ENCODE peak calls at places on chromosomes 16 and 17, in eight cellular contexts. One of them, this sample, is unnamed.

GRCh38 chr16:50884066-50884860 is 142.4 kb downstream of the CYLD start:
- DNase-seq in body of pancreas: no peak
- DNase-seq in cardiac muscle cell: no peak
- DNase-seq in MM.1S: no peak
- DNase-seq in ovary: no peak
- DNase-seq in nephron progenitor cell: peak; percentile 33
- DNase-seq in GM20000: peak; percentile 65
- DNase-seq in uterus: no peak
- DNase-seq in this sample: no peak

GRCh38 chr17:80141463-80142165 is 5.3 kb downstream of the EIF4A3 start:
- DNase-seq in body of pancreas: no peak
- DNase-seq in cardiac muscle cell: no peak
- DNase-seq in MM.1S: no peak
- DNase-seq in ovary: no peak
- DNase-seq in nephron progenitor cell: no peak
- DNase-seq in GM20000: no peak
- DNase-seq in uterus: no peak
- DNase-seq in this sample: no peak

GRCh38 chr16:3787924-3788661 is 70.8 kb upstream of the TRAP1 start:
- DNase-seq in body of pancreas: no peak
- DNase-seq in cardiac muscle cell: no peak
- DNase-seq in MM.1S: no peak
- DNase-seq in ovary: no peak
- DNase-seq in nephron progenitor cell: no peak
- DNase-seq in GM20000: peak; percentile 62
- DNase-seq in uterus: no peak
- DNase-seq in this sample: peak; percentile 73

GRCh38 chr17:44170499-44171201 is at the start of gene ASB16:
- DNase-seq in body of pancreas: peak; percentile 79
- DNase-seq in cardiac muscle cell: no peak
- DNase-seq in MM.1S: peak; percentile 83
- DNase-seq in ovary: no peak
- DNase-seq in nephron progenitor cell: no peak
- DNase-seq in GM20000: no peak
- DNase-seq in uterus: peak; percentile 41
- DNase-seq in this sample: no peak

GRCh38 chr17:15510361-15510760 is 42.9 kb upstream of the CDRT4 start:
- DNase-seq in body of pancreas: no peak
- DNase-seq in cardiac muscle cell: peak; percentile 58
- DNase-seq in MM.1S: no peak
- DNase-seq in ovary: no peak
- DNase-seq in nephron progenitor cell: no peak
- DNase-seq in GM20000: no peak
- DNase-seq in uterus: no peak
- DNase-seq in this sample: no peak

GRCh38 chr17:78529251-78529650 is 47.9 kb downstream of the DNAH17 start:
- DNase-seq in body of pancreas: no peak
- DNase-seq in cardiac muscle cell: no peak
- DNase-seq in MM.1S: no peak
- DNase-seq in ovary: no peak
- DNase-seq in nephron progenitor cell: no peak
- DNase-seq in GM20000: no peak
- DNase-seq in uterus: no peak
- DNase-seq in this sample: no peak

GRCh38 chr16:50152386-50152806 is 710 bp upstream of the TENT4B start:
- DNase-seq in body of pancreas: peak; percentile 45
- DNase-seq in cardiac muscle cell: peak; percentile 43
- DNase-seq in MM.1S: peak; percentile 60
- DNase-seq in ovary: peak; percentile 48
- DNase-seq in nephron progenitor cell: no peak
- DNase-seq in GM20000: peak; percentile 82
- DNase-seq in uterus: peak; percentile 45
- DNase-seq in this sample: no peak

GRCh38 chr16:27232875-27233605 is 29.7 kb downstream of the KDM8 start:
- DNase-seq in body of pancreas: no peak
- DNase-seq in cardiac muscle cell: no peak
- DNase-seq in MM.1S: no peak
- DNase-seq in ovary: no peak
- DNase-seq in nephron progenitor cell: no peak
- DNase-seq in GM20000: no peak
- DNase-seq in uterus: no peak
- DNase-seq in this sample: no peak

GRCh38 chr16:12775689-12776236 is 27.9 kb downstream of the CPPED1 start:
- DNase-seq in body of pancreas: no peak
- DNase-seq in cardiac muscle cell: no peak
- DNase-seq in MM.1S: no peak
- DNase-seq in ovary: no peak
- DNase-seq in nephron progenitor cell: no peak
- DNase-seq in GM20000: no peak
- DNase-seq in uterus: no peak
- DNase-seq in this sample: no peak

GRCh38 chr17:46032909-46033308 is 33.9 kb downstream of the STH start:
- DNase-seq in body of pancreas: no peak
- DNase-seq in cardiac muscle cell: no peak
- DNase-seq in MM.1S: no peak
- DNase-seq in ovary: no peak
- DNase-seq in nephron progenitor cell: no peak
- DNase-seq in GM20000: no peak
- DNase-seq in uterus: no peak
- DNase-seq in this sample: no peak

GRCh38 chr17:78227455-78227916 is 3.9 kb upstream of the TMEM235 start:
- DNase-seq in body of pancreas: no peak
- DNase-seq in cardiac muscle cell: no peak
- DNase-seq in MM.1S: no peak
- DNase-seq in ovary: no peak
- DNase-seq in nephron progenitor cell: no peak
- DNase-seq in GM20000: no peak
- DNase-seq in uterus: no peak
- DNase-seq in this sample: no peak

GRCh38 chr16:85327731-85328664 is 215.7 kb upstream of the CIBAR2 start:
- DNase-seq in body of pancreas: no peak
- DNase-seq in cardiac muscle cell: peak; percentile 68
- DNase-seq in MM.1S: no peak
- DNase-seq in ovary: no peak
- DNase-seq in nephron progenitor cell: peak; percentile 66
- DNase-seq in GM20000: no peak
- DNase-seq in uterus: no peak
- DNase-seq in this sample: no peak

GRCh38 chr17:52376137-52376536 is 217.6 kb upstream of the CA10 start:
- DNase-seq in body of pancreas: no peak
- DNase-seq in cardiac muscle cell: no peak
- DNase-seq in MM.1S: no peak
- DNase-seq in ovary: no peak
- DNase-seq in nephron progenitor cell: no peak
- DNase-seq in GM20000: no peak
- DNase-seq in uterus: no peak
- DNase-seq in this sample: no peak

GRCh38 chr17:48012151-48012520 is 25.5 kb downstream of the COPZ2 start:
- DNase-seq in body of pancreas: peak; percentile 60
- DNase-seq in cardiac muscle cell: peak; percentile 37
- DNase-seq in MM.1S: peak; percentile 85
- DNase-seq in ovary: no peak
- DNase-seq in nephron progenitor cell: peak; percentile 84
- DNase-seq in GM20000: peak; percentile 88
- DNase-seq in uterus: no peak
- DNase-seq in this sample: peak; percentile 85

GRCh38 chr17:78104540-78104941 is 24.0 kb downstream of the TMC6 start:
- DNase-seq in body of pancreas: no peak
- DNase-seq in cardiac muscle cell: no peak
- DNase-seq in MM.1S: no peak
- DNase-seq in ovary: no peak
- DNase-seq in nephron progenitor cell: no peak
- DNase-seq in GM20000: no peak
- DNase-seq in uterus: no peak
- DNase-seq in this sample: no peak

GRCh38 chr16:65122974-65123845 is 1.3 kb upstream of the CDH11 start:
- DNase-seq in body of pancreas: no peak
- DNase-seq in cardiac muscle cell: peak; percentile 81
- DNase-seq in MM.1S: no peak
- DNase-seq in ovary: peak; percentile 89
- DNase-seq in nephron progenitor cell: peak; percentile 64
- DNase-seq in GM20000: no peak
- DNase-seq in uterus: peak; percentile 79
- DNase-seq in this sample: no peak

GRCh38 chr16:25371342-25371741 is 113.7 kb upstream of the ZKSCAN2 start:
- DNase-seq in body of pancreas: no peak
- DNase-seq in cardiac muscle cell: no peak
- DNase-seq in MM.1S: no peak
- DNase-seq in ovary: no peak
- DNase-seq in nephron progenitor cell: no peak
- DNase-seq in GM20000: no peak
- DNase-seq in uterus: no peak
- DNase-seq in this sample: no peak

GRCh38 chr16:58678716-58679115 is 5.9 kb downstream of the SLC38A7 start:
- DNase-seq in body of pancreas: peak; percentile 53
- DNase-seq in cardiac muscle cell: peak; percentile 25
- DNase-seq in MM.1S: no peak
- DNase-seq in ovary: no peak
- DNase-seq in nephron progenitor cell: no peak
- DNase-seq in GM20000: no peak
- DNase-seq in uterus: no peak
- DNase-seq in this sample: no peak

GRCh38 chr17:36017799-36018198 is at the start of gene CCL23:
- DNase-seq in body of pancreas: no peak
- DNase-seq in cardiac muscle cell: no peak
- DNase-seq in MM.1S: no peak
- DNase-seq in ovary: no peak
- DNase-seq in nephron progenitor cell: no peak
- DNase-seq in GM20000: no peak
- DNase-seq in uterus: no peak
- DNase-seq in this sample: no peak

GRCh38 chr16:74837056-74837455 is 62.4 kb upstream of the FA2H start:
- DNase-seq in body of pancreas: no peak
- DNase-seq in cardiac muscle cell: no peak
- DNase-seq in MM.1S: no peak
- DNase-seq in ovary: no peak
- DNase-seq in nephron progenitor cell: no peak
- DNase-seq in GM20000: no peak
- DNase-seq in uterus: no peak
- DNase-seq in this sample: no peak

GRCh38 chr17:74768763-74769114 is 7.4 kb downstream of the NAT9 start:
- DNase-seq in body of pancreas: no peak
- DNase-seq in cardiac muscle cell: no peak
- DNase-seq in MM.1S: no peak
- DNase-seq in ovary: no peak
- DNase-seq in nephron progenitor cell: no peak
- DNase-seq in GM20000: no peak
- DNase-seq in uterus: no peak
- DNase-seq in this sample: no peak

GRCh38 chr16:13873835-13874438 is 46.0 kb upstream of the ERCC4 start:
- DNase-seq in body of pancreas: no peak
- DNase-seq in cardiac muscle cell: peak; percentile 49
- DNase-seq in MM.1S: no peak
- DNase-seq in ovary: no peak
- DNase-seq in nephron progenitor cell: peak; percentile 48
- DNase-seq in GM20000: no peak
- DNase-seq in uterus: no peak
- DNase-seq in this sample: no peak
- TF ChIP-seq CTCF in body of pancreas: peak; percentile 7
- TF ChIP-seq CTCF in cardiac muscle cell: peak; percentile 54
- TF ChIP-seq CTCF in MM.1S: peak; percentile 60
- TF ChIP-seq CTCF in ovary: no peak
- TF ChIP-seq CTCF in nephron progenitor cell: peak; percentile 70
- TF ChIP-seq CTCF in GM20000: peak; percentile 18
- TF ChIP-seq CTCF in uterus: no peak
- TF ChIP-seq CTCF in this sample: peak; percentile 38

GRCh38 chr17:29178750-29179231 is 1.4 kb downstream of the MYO18A start:
- DNase-seq in body of pancreas: peak; percentile 64
- DNase-seq in cardiac muscle cell: no peak
- DNase-seq in MM.1S: no peak
- DNase-seq in ovary: no peak
- DNase-seq in nephron progenitor cell: no peak
- DNase-seq in GM20000: peak; percentile 43
- DNase-seq in uterus: no peak
- DNase-seq in this sample: no peak
- TF ChIP-seq CTCF in body of pancreas: no peak
- TF ChIP-seq CTCF in cardiac muscle cell: no peak
- TF ChIP-seq CTCF in MM.1S: no peak
- TF ChIP-seq CTCF in ovary: no peak
- TF ChIP-seq CTCF in nephron progenitor cell: no peak
- TF ChIP-seq CTCF in GM20000: no peak
- TF ChIP-seq CTCF in uterus: no peak
- TF ChIP-seq CTCF in this sample: no peak

GRCh38 chr17:4362141-4362540 is 4.3 kb downstream of the UBE2G1 start:
- DNase-seq in body of pancreas: no peak
- DNase-seq in cardiac muscle cell: peak; percentile 6
- DNase-seq in MM.1S: no peak
- DNase-seq in ovary: no peak
- DNase-seq in nephron progenitor cell: no peak
- DNase-seq in GM20000: no peak
- DNase-seq in uterus: no peak
- DNase-seq in this sample: no peak
- TF ChIP-seq CTCF in body of pancreas: no peak
- TF ChIP-seq CTCF in cardiac muscle cell: no peak
- TF ChIP-seq CTCF in MM.1S: no peak
- TF ChIP-seq CTCF in ovary: no peak
- TF ChIP-seq CTCF in nephron progenitor cell: no peak
- TF ChIP-seq CTCF in GM20000: no peak
- TF ChIP-seq CTCF in uterus: no peak
- TF ChIP-seq CTCF in this sample: no peak

GRCh38 chr17:17951524-17951923 is 20.7 kb downstream of the TOM1L2 start:
- DNase-seq in body of pancreas: no peak
- DNase-seq in cardiac muscle cell: no peak
- DNase-seq in MM.1S: no peak
- DNase-seq in ovary: no peak
- DNase-seq in nephron progenitor cell: no peak
- DNase-seq in GM20000: no peak
- DNase-seq in uterus: no peak
- DNase-seq in this sample: no peak

GRCh38 chr17:17947966-17948365 is 24.2 kb downstream of the TOM1L2 start:
- DNase-seq in body of pancreas: no peak
- DNase-seq in cardiac muscle cell: no peak
- DNase-seq in MM.1S: no peak
- DNase-seq in ovary: no peak
- DNase-seq in nephron progenitor cell: no peak
- DNase-seq in GM20000: no peak
- DNase-seq in uterus: no peak
- DNase-seq in this sample: no peak

GRCh38 chr17:17952691-17953090 is 19.5 kb downstream of the TOM1L2 start:
- DNase-seq in body of pancreas: no peak
- DNase-seq in cardiac muscle cell: no peak
- DNase-seq in MM.1S: no peak
- DNase-seq in ovary: no peak
- DNase-seq in nephron progenitor cell: no peak
- DNase-seq in GM20000: no peak
- DNase-seq in uterus: no peak
- DNase-seq in this sample: no peak

GRCh38 chr17:17950347-17950746 is 21.9 kb downstream of the TOM1L2 start:
- DNase-seq in body of pancreas: no peak
- DNase-seq in cardiac muscle cell: no peak
- DNase-seq in MM.1S: no peak
- DNase-seq in ovary: no peak
- DNase-seq in nephron progenitor cell: no peak
- DNase-seq in GM20000: no peak
- DNase-seq in uterus: no peak
- DNase-seq in this sample: no peak

DNA sequence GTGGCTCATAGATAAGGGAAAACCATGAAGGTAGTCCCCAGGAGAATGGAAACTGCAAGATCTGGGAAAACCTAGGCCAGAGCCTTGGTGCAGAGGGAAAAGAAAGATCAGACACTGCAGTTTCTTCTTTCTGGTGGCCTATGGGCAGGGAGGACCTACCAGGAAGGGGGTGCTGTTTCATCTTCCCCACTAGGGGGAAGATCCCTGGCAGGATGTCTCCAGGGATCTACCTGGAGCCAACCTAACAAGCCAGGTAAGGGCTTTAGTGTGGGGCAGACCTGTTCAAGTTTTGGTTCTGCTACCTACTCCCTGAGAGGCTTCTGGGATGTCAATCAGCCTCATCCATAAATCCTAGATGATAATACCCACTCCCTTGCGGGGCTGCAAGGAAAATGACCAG is 21.4 kb downstream of the TOM1L2 start:
- DNase-seq in body of pancreas: no peak
- DNase-seq in cardiac muscle cell: no peak
- DNase-seq in MM.1S: no peak
- DNase-seq in ovary: no peak
- DNase-seq in nephron progenitor cell: no peak
- DNase-seq in GM20000: no peak
- DNase-seq in uterus: no peak
- DNase-seq in this sample: no peak
- TF ChIP-seq CTCF in body of pancreas: no peak
- TF ChIP-seq CTCF in cardiac muscle cell: peak; percentile 14
- TF ChIP-seq CTCF in MM.1S: peak; percentile 4
- TF ChIP-seq CTCF in ovary: no peak
- TF ChIP-seq CTCF in nephron progenitor cell: peak; percentile 8
- TF ChIP-seq CTCF in GM20000: no peak
- TF ChIP-seq CTCF in uterus: no peak
- TF ChIP-seq CTCF in this sample: peak; percentile 13

This sample was measured in GM06990.